ENCODE peak calls at places on chromosomes 11 and 22, in seven cellular contexts. Z is SJSA1, Y is mesothelial cell of epicardium, P is testis, U is posterior cingulate gyrus, F is lung microvascular endothelial cell, L is dermis blood vessel endothelial cell. W is an unnamed sample.
A peak's percentile ranks its signal among the peaks of the same experiment; 100 is the strongest.

GRCh38 chr11:18145025-18145424 is 12.7 kb downstream of the MRGPRX3 start:
- DNase-seq in Z (no peak), Y (no peak), P (no peak), U (no peak), F (no peak), L (peak; percentile 10), W (peak; percentile 8)

GRCh38 chr11:62600367-62601113 is 1.1 kb downstream of the MTA2 start:
- DNase-seq in Z (no peak), Y (peak; percentile 53), P (peak; percentile 32), U (no peak), F (no peak), L (peak; percentile 23), W (peak; percentile 39)

GRCh38 chr22:19213496-19214473 is 35.2 kb upstream of the SLC25A1 start:
- DNase-seq in Z (no peak), Y (no peak), P (no peak), U (no peak), F (no peak), L (no peak), W (no peak)

GRCh38 chr11:721347-721912 is 15.4 kb downstream of the EPS8L2 start:
- DNase-seq in Z (no peak), Y (no peak), P (no peak), U (no peak), F (no peak), L (no peak), W (no peak)

GRCh38 chr11:15123849-15124248 is 9.1 kb downstream of the INSC start:
- DNase-seq in Z (peak; percentile 66), Y (no peak), P (no peak), U (peak; percentile 29), F (peak; percentile 73), L (no peak), W (no peak)

GRCh38 chr11:68518191-68518590 is 57.6 kb downstream of the PPP6R3 start:
- DNase-seq in Z (no peak), Y (no peak), P (no peak), U (no peak), F (no peak), L (no peak), W (no peak)

GRCh38 chr11:68039526-68040086 is 781 bp downstream of the TCIRG1 start:
- DNase-seq in Z (no peak), Y (no peak), P (no peak), U (no peak), F (peak; percentile 10), L (peak; percentile 41), W (no peak)

GRCh38 chr11:74465291-74465708 is 2.0 kb downstream of the KCNE3 start:
- DNase-seq in Z (no peak), Y (no peak), P (no peak), U (no peak), F (no peak), L (no peak), W (peak; percentile 54)

GRCh38 chr22:16793831-16794230 is 31.4 kb downstream of the XKR3 start:
- DNase-seq in Z (no peak), Y (no peak), P (no peak), U (no peak), F (no peak), L (no peak), W (no peak)

W was measured in OCI-M1.